ENCODE peak calls at places on chromosomes 2 and 18, in seven cellular contexts. X is GM23248, T is GM23338, L is HCT116, R is PC-3, U is hepatocyte, Q is neural progenitor cell. M is an unnamed sample.

GRCh38 chr18:63311481-63312409 is 7.8 kb downstream of the BCL2 start:
- DNase-seq in R (no peak), L (no peak), X (no peak), T (no peak), Q (no peak), U (no peak), M (no peak)

GRCh38 chr2:69704446-69704845 is 37.5 kb upstream of the ANXA4 start:
- DNase-seq in R (no peak), T (no peak), U (no peak), Q (no peak), L (no peak), X (no peak), M (no peak)

GRCh38 chr2:219515874-219516629 is 1.8 kb downstream of the ASIC4 start:
- DNase-seq in Q (no peak), U (no peak), R (no peak), L (no peak), X (no peak), T (no peak), M (no peak)

GRCh38 chr18:48808476-48808875 is 142.3 kb downstream of the SMAD7 start:
- DNase-seq in U (no peak), X (peak), T (no peak), L (no peak), R (no peak), Q (no peak), M (no peak)

GRCh38 chr2:109601693-109602250 is 12.0 kb downstream of the SEPTIN10 start:
- DNase-seq in X (no peak), L (no peak), U (no peak), R (no peak), Q (no peak), T (no peak), M (no peak)

GRCh38 chr2:9675369-9676351 is 44.9 kb upstream of the YWHAQ start:
- DNase-seq in T (peak), Q (peak), X (peak), L (no peak), R (peak), U (no peak), M (no peak)

GRCh38 chr2:219459460-219460311 is 25.0 kb downstream of the SPEG start:
- DNase-seq in Q (peak), U (peak), X (peak), T (peak), L (no peak), R (peak), M (no peak)

GRCh38 chr2:96325038-96325883 is at the start of gene ITPRIPL1:
- DNase-seq in X (peak), U (peak), R (no peak), T (peak), L (no peak), Q (peak), M (peak)

GRCh38 chr18:3624818-3625716 is 175.1 kb downstream of the TGIF1 start:
- DNase-seq in Q (no peak), T (peak), R (peak), L (peak), X (peak), U (peak), M (no peak)

GRCh38 chr18:47050468-47050867 is 15.0 kb upstream of the ELOA2 start:
- DNase-seq in Q (peak), X (peak), U (peak), R (peak), T (peak), L (peak), M (peak)

GRCh38 chr2:5373200-5373599 is 319.0 kb upstream of the SOX11 start:
- DNase-seq in T (peak), R (no peak), L (no peak), Q (peak), X (no peak), U (peak), M (no peak)

GRCh38 chr2:101362777-101363176 is 24.5 kb downstream of the CREG2 start:
- DNase-seq in T (no peak), X (no peak), Q (no peak), R (no peak), U (no peak), L (no peak), M (no peak)

GRCh38 chr18:7201096-7201495 is 29.8 kb upstream of the LRRC30 start:
- DNase-seq in L (no peak), X (no peak), T (no peak), U (no peak), Q (no peak), R (no peak), M (no peak)

GRCh38 chr2:145460151-145460550 is 940.2 kb upstream of the ZEB2 start:
- DNase-seq in Q (no peak), U (no peak), T (no peak), X (peak), L (no peak), R (no peak), M (no peak)

GRCh38 chr2:241391892-241392665 is 36.0 kb downstream of the FARP2 start:
- DNase-seq in Q (peak), U (peak), L (peak), X (peak), T (peak), R (peak), M (peak)

GRCh38 chr2:3594493-3595281 is at the start of gene COLEC11:
- DNase-seq in Q (peak), U (peak), R (no peak), T (peak), X (no peak), L (no peak), M (no peak)

GRCh38 chr2:144078802-144079386 is 441.0 kb downstream of the ZEB2 start:
- DNase-seq in U (no peak), R (no peak), L (no peak), Q (no peak), X (no peak), T (no peak), M (no peak)

GRCh38 chr2:235106874-235107639 is 155.2 kb downstream of the SH3BP4 start:
- DNase-seq in U (peak), X (peak), Q (peak), L (peak), R (peak), T (peak), M (peak)

GRCh38 chr2:183229386-183229785 is 105.1 kb downstream of the NUP35 start:
- DNase-seq in L (no peak), Q (no peak), U (no peak), X (peak), T (no peak), R (peak), M (no peak)

GRCh38 chr2:25529034-25529433 is 144.3 kb downstream of the DTNB start:
- DNase-seq in L (no peak), R (no peak), X (no peak), T (no peak), Q (no peak), U (no peak), M (no peak)

GRCh38 chr18:79727211-79727610 is 47.6 kb downstream of the CTDP1 start:
- DNase-seq in R (no peak), X (no peak), L (no peak), T (no peak), U (no peak), Q (no peak), M (no peak)

GRCh38 chr2:201797175-201797840 is 9.0 kb upstream of the CDK15 start:
- DNase-seq in Q (no peak), X (peak), R (peak), L (no peak), T (no peak), U (no peak), M (no peak)

GRCh38 chr2:177842243-177842642 is 230.3 kb downstream of the PDE11A start:
- DNase-seq in Q (no peak), U (no peak), L (no peak), R (no peak), T (no peak), X (no peak), M (no peak)

GRCh38 chr2:162636206-162636728 is 202.3 kb downstream of the KCNH7 start:
- DNase-seq in X (no peak), L (no peak), Q (no peak), T (no peak), U (no peak), R (no peak), M (no peak)

GRCh38 chr2:226888971-226889370 is 53.1 kb downstream of the RHBDD1 start:
- DNase-seq in R (no peak), U (no peak), Q (no peak), T (no peak), L (no peak), X (peak), M (no peak)

GRCh38 chr2:105409717-105410116 is 10.9 kb upstream of the FHL2 start:
- DNase-seq in X (peak), R (peak), U (peak), T (no peak), L (peak), Q (no peak), M (no peak)

GRCh38 chr18:45110577-45111506 is 430.2 kb downstream of the SETBP1 start:
- DNase-seq in R (peak), L (no peak), U (no peak), X (peak), T (no peak), Q (no peak), M (no peak)

GRCh38 chr18:71239111-71239624 is 950.3 kb downstream of the SOCS6 start:
- DNase-seq in R (no peak), Q (no peak), L (no peak), U (no peak), X (no peak), T (no peak), M (no peak)

GRCh38 chr2:237932731-237933131 is 34.1 kb upstream of the UBE2F start:
- DNase-seq in U (no peak), T (no peak), R (peak), Q (no peak), L (no peak), X (peak), M (peak)

GRCh38 chr18:49510393-49511115 is 23.5 kb upstream of the C18orf32 start:
- DNase-seq in L (peak), T (peak), U (peak), R (peak), X (peak), Q (peak), M (peak)

GRCh38 chr18:6807504-6808257 is 78.2 kb downstream of the ARHGAP28 start:
- DNase-seq in T (no peak), R (peak), L (no peak), Q (no peak), U (no peak), X (no peak), M (no peak)

GRCh38 chr2:235433860-235434259 is 60.0 kb upstream of the AGAP1 start:
- DNase-seq in Q (no peak), T (no peak), L (no peak), U (no peak), X (peak), R (peak), M (peak)

DNA sequence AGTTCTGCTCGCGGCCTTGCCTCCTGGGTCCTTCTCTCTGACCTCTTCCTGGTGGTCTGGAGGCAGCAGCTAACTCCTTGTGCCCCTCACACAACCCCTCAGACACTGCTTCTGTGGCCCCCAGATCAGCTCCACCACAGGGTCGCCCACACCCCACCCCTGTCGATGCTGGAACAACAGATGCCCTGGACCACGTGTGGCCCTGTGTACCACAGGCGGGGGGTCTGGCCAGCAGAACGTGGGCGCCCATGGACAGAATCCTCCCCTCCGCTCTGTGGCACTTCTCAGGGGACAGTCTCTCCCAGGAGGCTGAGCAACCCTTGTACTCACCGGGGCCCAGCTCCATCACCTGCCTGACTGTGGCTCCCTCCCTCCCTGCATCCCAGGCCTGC is 245.6 kb downstream of the NDUFA10 start:
- DNase-seq in R (no peak), T (no peak), L (no peak), Q (no peak), X (no peak), U (no peak), M (no peak)
- TF ChIP-seq EZH2phosphoT487 in R (no peak), T (no peak), L (no peak), Q (no peak), X (no peak), U (no peak), M (no peak)

DNA sequence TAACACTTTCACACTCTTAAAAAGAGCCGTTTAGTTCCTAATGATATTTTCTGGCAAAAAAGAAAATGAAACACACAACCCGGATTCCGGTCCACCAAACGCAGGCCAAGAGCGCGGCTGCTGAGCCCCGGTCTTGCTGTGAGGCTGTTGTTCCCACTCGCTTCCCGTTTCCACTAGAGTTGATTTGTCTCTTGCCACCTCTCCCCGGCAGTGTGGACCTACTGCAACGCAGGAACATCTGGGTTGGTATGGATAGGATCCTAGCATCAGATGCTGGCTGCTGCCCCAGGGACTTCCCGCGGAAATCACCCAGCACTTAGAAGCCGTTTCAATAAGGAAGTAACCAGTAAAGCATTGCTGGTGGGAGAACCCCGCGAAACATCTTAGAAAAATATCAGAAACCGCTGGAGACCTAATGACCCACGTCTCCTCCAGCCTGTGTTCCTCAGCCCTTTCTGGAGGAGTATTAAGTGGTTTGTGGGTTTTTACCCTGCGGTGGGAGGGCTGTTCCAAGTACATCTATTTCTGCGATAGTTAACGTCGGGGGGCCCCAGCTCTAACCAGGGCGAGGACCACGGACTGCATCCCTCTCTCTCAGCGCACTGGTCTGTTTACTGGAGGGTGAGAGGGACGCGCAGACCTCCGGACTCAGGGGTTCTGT is 928 bp downstream of the DOCK10 start:
- DNase-seq in L (no peak), X (peak), R (peak), T (peak), U (no peak), Q (peak), M (peak)
- TF ChIP-seq EZH2 in L (no peak), X (no peak), R (no peak), T (peak), U (peak), Q (no peak), M (no peak)

GRCh38 chr2:27442282-27442980 is at the start of gene KRTCAP3:
- DNase-seq in T (peak), U (peak), Q (peak), X (no peak), R (peak), L (peak), M (no peak)
- H3K27ac ChIP-seq in T (peak), U (peak), Q (no peak), X (no peak), R (no peak), L (peak), M (no peak)

GRCh38 chr2:110806053-110806452 is 73.7 kb downstream of the ACOXL start:
- DNase-seq in R (no peak), T (no peak), Q (no peak), X (no peak), L (no peak), U (no peak), M (no peak)
- TF ChIP-seq EZH2phosphoT487 in R (no peak), T (no peak), Q (no peak), X (no peak), L (no peak), U (no peak), M (no peak)

GRCh38 chr18:34223893-34224422 is 755 bp downstream of the NOL4 start:
- DNase-seq in T (no peak), U (no peak), R (no peak), L (no peak), Q (peak), X (peak), M (no peak)
- TF ChIP-seq EZH2 in T (peak), U (peak), R (no peak), L (no peak), Q (peak), X (peak), M (no peak)

GRCh38 chr2:61726456-61727209 is 127.2 kb downstream of the FAM161A start:
- DNase-seq in Q (no peak), L (no peak), X (peak), R (no peak), T (no peak), U (no peak), M (peak)
- H3K27ac ChIP-seq in Q (no peak), L (no peak), X (no peak), R (no peak), T (no peak), U (no peak), M (peak)